ENCODE peak calls at places on chromosome X, in ten cellular contexts. R is activated T-helper 1 cell treated with anti-CD3 and anti-CD28 coated beads, Interleukin-2, amount 50 U/mL, for 16 hours; E is activated T-cell treated with anti-CD3 and anti-CD28 coated beads for 48 hours; Z is NCI-H69; V is tibial artery; D is activated gamma-delta T cell treated with Interleukin-2 at 50 U/mL for 16 hours; I is fibroblast of pulmonary artery; B is NCI-H1436; A is mucosa of gallbladder; M is HTR-8/SVneo. Y is an unnamed sample.

GRCh38 chrX:11787564-11787963 is 29.5 kb downstream of the MSL3 start:
- DNase-seq in B (no peak), I (peak), M (no peak), A (peak), V (peak), Z (peak), E (peak), D (peak), R (peak), Y (no peak)

GRCh38 chrX:125387945-125388344 is 68.3 kb downstream of the TEX13C start:
- DNase-seq in B (no peak), D (no peak), E (no peak), Z (no peak), R (no peak), V (no peak), M (no peak), I (no peak), A (no peak), Y (no peak)

GRCh38 chrX:68999351-68999750 is 165.9 kb downstream of the PJA1 start:
- DNase-seq in I (no peak), Z (peak), B (no peak), E (no peak), A (peak), R (no peak), V (no peak), D (no peak), M (no peak), Y (peak)

GRCh38 chrX:13829995-13830394 is 13.1 kb upstream of the GPM6B start:
- DNase-seq in B (no peak), M (no peak), V (no peak), A (no peak), R (no peak), Z (no peak), E (no peak), I (no peak), D (no peak), Y (no peak)

GRCh38 chrX:11180571-11180970 is 69.4 kb downstream of the HCCS start:
- DNase-seq in Z (peak), B (no peak), I (no peak), R (no peak), E (no peak), A (no peak), M (no peak), D (no peak), V (no peak), Y (peak)

GRCh38 chrX:22343192-22343591 is 70.5 kb downstream of the CBLL2 start:
- DNase-seq in V (no peak), R (no peak), D (no peak), B (no peak), A (no peak), Z (no peak), E (no peak), I (no peak), M (no peak), Y (no peak)

GRCh38 chrX:1466232-1466661 is 13.5 kb upstream of the ASMTL start:
- DNase-seq in B (no peak), M (no peak), I (no peak), V (peak), A (peak), D (peak), Z (no peak), E (no peak), R (no peak), Y (no peak)

GRCh38 chrX:14919421-14919820 is 46.2 kb downstream of the MOSPD2 start:
- DNase-seq in E (no peak), D (no peak), I (no peak), Z (no peak), A (no peak), B (no peak), M (no peak), R (no peak), V (no peak), Y (no peak)

GRCh38 chrX:126723881-126724280 is 95.6 kb upstream of the PRR32 start:
- DNase-seq in E (no peak), M (no peak), Z (no peak), A (no peak), V (no peak), B (no peak), R (no peak), I (no peak), D (no peak), Y (no peak)

GRCh38 chrX:110557864-110558263 is 199.2 kb downstream of the RTL9 start:
- DNase-seq in A (no peak), E (no peak), D (no peak), Z (no peak), I (no peak), R (no peak), M (no peak), V (no peak), B (no peak), Y (no peak)

GRCh38 chrX:15576019-15576418 is 24.7 kb downstream of the ACE2 start:
- DNase-seq in V (no peak), M (no peak), D (no peak), R (no peak), A (no peak), E (no peak), B (no peak), I (no peak), Z (peak), Y (no peak)

GRCh38 chrX:125826080-125826479 is 340.0 kb downstream of the DCAF12L2 start:
- DNase-seq in B (no peak), I (no peak), V (no peak), M (no peak), Z (no peak), E (no peak), A (no peak), D (no peak), R (no peak), Y (no peak)

GRCh38 chrX:75107863-75108509 is 48.1 kb downstream of the ABCB7 start:
- DNase-seq in A (no peak), E (no peak), D (no peak), Z (no peak), B (no peak), V (no peak), M (no peak), R (no peak), I (no peak), Y (no peak)

GRCh38 chrX:13005671-13006473 is 31.0 kb downstream of the TMSB4X start:
- DNase-seq in B (no peak), I (peak), A (no peak), V (peak), D (no peak), M (no peak), E (no peak), Z (no peak), R (no peak), Y (no peak)

Y was measured in RWPE1.